ENCODE peak calls at places on chromosomes 16 and 17, in four cellular contexts. Y is activated CD4-positive, CD25-positive, alpha-beta regulatory T cell treated with anti-CD3 and anti-CD28 coated beads, Interleukin-2, amount 50 U/mL, for 16 hours; H is SW480; J is progenitor cell of endocrine pancreas. M is an unnamed sample.
A peak's percentile ranks its signal among the peaks of the same experiment; 100 is the strongest.

GRCh38 chr17:81480140-81480917 is 32.3 kb downstream of the ACTG1 start:
- DNase-seq in Y (no peak), J (no peak), H (no peak), M (no peak)

GRCh38 chr17:31068291-31068690 is 26.5 kb upstream of the NF1 start:
- DNase-seq in J (peak; percentile 17), Y (peak; percentile 7), H (peak; percentile 64), M (peak; percentile 66)

GRCh38 chr16:67804853-67805542 is 1.4 kb downstream of the RANBP10 start:
- DNase-seq in Y (no peak), H (peak; percentile 9), J (no peak), M (no peak)

GRCh38 chr16:84836234-84836647 is 16.5 kb downstream of the CRISPLD2 start:
- DNase-seq in Y (no peak), J (peak; percentile 38), H (no peak), M (no peak)

GRCh38 chr17:42669705-42670198 is 7.0 kb downstream of the PLEKHH3 start:
- DNase-seq in J (no peak), H (no peak), Y (no peak), M (no peak)

GRCh38 chr16:84502581-84502980 is 1.9 kb downstream of the MEAK7 start:
- DNase-seq in Y (no peak), H (peak; percentile 24), J (no peak), M (no peak)

GRCh38 chr17:66948061-66948750 is 16.3 kb upstream of the CACNG4 start:
- DNase-seq in H (no peak), J (no peak), Y (no peak), M (no peak)

GRCh38 chr17:61371606-61372005 is 28.0 kb upstream of the TBX2 start:
- DNase-seq in Y (no peak), H (no peak), J (no peak), M (no peak)

GRCh38 chr17:8430966-8431365 is 4.7 kb upstream of the NDEL1 start:
- DNase-seq in Y (no peak), J (no peak), H (no peak), M (no peak)

GRCh38 chr17:57720636-57721035 is 24.5 kb downstream of the CCDC182 start:
- DNase-seq in H (no peak), Y (no peak), J (no peak), M (no peak)

M was measured in A549.